ENCODE peak calls at places on chromosome 9, in eight cellular contexts. O is fibroblast of lung, L is right lobe of liver, N is OCI-LY7, T is GM13977, K is AG09319, I is astrocyte of the spinal cord, P is Peyer's patch. D is an unnamed sample.

GRCh38 chr9:101512116-101512515 is 21.5 kb upstream of the RNF20 start:
- DNase-seq in I (no peak), K (no peak), L (no peak), T (no peak), O (no peak), P (no peak), N (no peak), D (no peak)

GRCh38 chr9:36163049-36163839 is 5.9 kb upstream of the CCIN start:
- DNase-seq in I (peak; percentile 96), K (no peak), O (peak; percentile 93), P (no peak), L (peak; percentile 36), N (no peak), T (no peak), D (no peak)

GRCh38 chr9:123187131-123187530 is 81.3 kb downstream of the STRBP start:
- DNase-seq in K (no peak), L (no peak), N (peak; percentile 31), T (no peak), O (no peak), I (no peak), P (no peak), D (no peak)

GRCh38 chr9:77841739-77842386 is 189.7 kb downstream of the GNAQ start:
- DNase-seq in O (no peak), I (no peak), P (no peak), K (no peak), N (no peak), T (no peak), L (no peak), D (no peak)

GRCh38 chr9:91825422-91825821 is 124.6 kb downstream of the ROR2 start:
- DNase-seq in O (peak; percentile 78), T (no peak), P (no peak), I (no peak), L (no peak), K (no peak), N (no peak), D (no peak)

GRCh38 chr9:108278341-108278740 is 577.4 kb downstream of the ACTL7B start:
- DNase-seq in O (peak; percentile 36), L (no peak), K (no peak), P (no peak), N (no peak), I (no peak), T (no peak), D (no peak)

GRCh38 chr9:16074962-16075361 is 522.1 kb downstream of the CCDC171 start:
- DNase-seq in O (peak; percentile 62), K (no peak), I (no peak), L (no peak), N (no peak), P (no peak), T (no peak), D (no peak)

GRCh38 chr9:90044710-90045151 is 439.9 kb downstream of the GADD45G start:
- DNase-seq in T (no peak), N (no peak), P (no peak), K (no peak), L (no peak), O (no peak), I (peak; percentile 25), D (no peak)

GRCh38 chr9:98315551-98316060 is 60.2 kb upstream of the TBC1D2 start:
- DNase-seq in I (peak; percentile 78), O (peak; percentile 86), L (peak; percentile 77), N (peak; percentile 89), P (peak; percentile 78), T (peak; percentile 88), K (peak; percentile 51), D (peak; percentile 85)

GRCh38 chr9:70530716-70531115 is 116.3 kb upstream of the KLF9 start:
- DNase-seq in O (no peak), T (no peak), L (no peak), I (no peak), P (no peak), K (no peak), N (no peak), D (no peak)

DNA sequence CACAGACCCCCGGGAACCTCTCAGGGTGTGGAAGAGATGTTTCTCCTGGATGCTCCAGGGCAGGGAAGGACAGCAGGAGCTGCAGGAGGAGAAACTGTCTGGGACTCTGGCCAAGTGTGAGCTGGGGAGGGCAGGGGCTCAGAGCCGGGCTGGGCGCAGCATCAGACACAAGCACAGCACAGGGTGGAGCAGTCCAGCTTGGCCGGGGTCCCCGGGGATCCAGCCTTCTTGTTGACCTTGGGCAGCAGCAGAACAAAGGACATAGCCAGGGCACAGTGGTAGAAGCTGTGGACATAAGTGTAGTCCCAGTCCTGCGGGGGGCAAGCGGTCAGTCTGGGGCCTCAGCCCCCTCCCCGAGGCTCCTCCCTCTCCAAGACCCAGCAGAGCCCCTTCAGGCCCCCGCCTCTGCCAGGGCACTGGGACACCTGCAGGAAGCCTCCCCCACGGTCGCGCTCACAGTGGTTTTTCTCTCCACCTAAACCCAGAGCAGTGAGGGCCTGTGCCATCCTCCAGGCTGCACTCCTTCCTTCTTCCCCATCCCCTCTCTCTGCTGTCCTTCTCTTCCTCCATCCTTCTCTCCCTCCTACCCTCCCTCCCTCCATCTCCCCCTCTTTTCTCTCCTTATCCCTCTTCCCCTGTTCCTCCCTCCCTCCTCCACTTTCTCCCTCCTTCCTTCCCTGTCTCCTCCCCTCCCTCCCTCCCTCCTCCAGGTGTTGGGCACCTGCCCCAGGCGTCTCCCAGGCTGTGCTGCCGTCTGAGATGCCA is 10.1 kb downstream of the MYMK start:
- DNase-seq in T (no peak), K (no peak), N (no peak), P (no peak), O (no peak), L (no peak), I (no peak), D (no peak)
- TF ChIP-seq CTCF in T (no peak), K (no peak), N (no peak), P (no peak), O (no peak), L (no peak), I (no peak), D (no peak)

GRCh38 chr9:128554155-128554862 is 1.9 kb downstream of the SPTAN1 start:
- DNase-seq in L (no peak), K (peak; percentile 60), N (peak; percentile 62), I (peak; percentile 85), P (no peak), T (no peak), O (peak; percentile 84), D (no peak)

GRCh38 chr9:128555180-128555721 is 2.9 kb downstream of the SPTAN1 start:
- DNase-seq in I (peak; percentile 59), N (no peak), K (no peak), O (peak; percentile 52), P (no peak), T (no peak), L (no peak), D (no peak)

GRCh38 chr9:128552744-128553221 is 396 bp downstream of the SPTAN1 start:
- DNase-seq in K (no peak), O (no peak), N (peak; percentile 68), L (peak; percentile 69), P (no peak), T (no peak), I (peak; percentile 30), D (no peak)

GRCh38 chr9:128552153-128552743 is at the start of gene SPTAN1:
- DNase-seq in P (peak; percentile 92), K (peak; percentile 71), T (peak; percentile 100), O (peak; percentile 88), N (peak; percentile 94), L (peak; percentile 94), I (peak; percentile 91), D (peak; percentile 100)

DNA sequence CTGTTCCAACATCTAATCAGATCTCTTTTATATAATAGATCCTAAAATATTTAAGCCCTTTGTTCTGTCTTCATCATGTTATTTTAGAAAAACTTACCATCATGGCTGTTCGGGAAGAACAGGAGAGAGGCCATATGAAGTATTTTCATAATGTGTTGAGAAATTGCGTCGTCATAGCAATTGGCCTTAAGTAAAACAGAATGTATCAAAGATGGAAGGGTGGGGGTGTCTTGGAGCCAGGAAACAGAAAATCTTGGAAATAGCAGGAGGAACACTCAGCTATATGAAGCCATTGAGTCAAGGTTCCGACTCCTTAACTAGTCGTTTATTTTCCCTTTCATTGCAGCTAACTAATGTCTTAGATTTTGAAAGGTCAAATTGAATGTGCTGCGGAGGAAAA is 1.3 kb downstream of the SPTAN1 start:
- DNase-seq in L (no peak), T (no peak), N (peak; percentile 23), I (peak; percentile 66), O (peak; percentile 90), K (peak; percentile 63), P (no peak), D (no peak)
- TF ChIP-seq CTCF in L (no peak), T (no peak), N (no peak), I (no peak), O (no peak), K (no peak), P (no peak), D (no peak)

GRCh38 chr9:134547161-134548100 is 94.2 kb upstream of the COL5A1 start:
- DNase-seq in N (no peak), T (no peak), O (no peak), L (no peak), K (no peak), I (no peak), P (peak; percentile 33), D (no peak)

GRCh38 chr9:134545213-134546211 is 96.1 kb upstream of the COL5A1 start:
- DNase-seq in O (peak; percentile 77), L (no peak), I (peak; percentile 72), P (peak; percentile 45), K (no peak), N (no peak), T (no peak), D (no peak)

GRCh38 chr9:134546746-134547145 is 94.9 kb upstream of the COL5A1 start:
- DNase-seq in T (no peak), I (no peak), P (no peak), O (no peak), K (no peak), N (no peak), L (no peak), D (no peak)

GRCh38 chr9:134546231-134546731 is 95.3 kb upstream of the COL5A1 start:
- DNase-seq in P (no peak), N (no peak), L (no peak), O (peak; percentile 46), I (peak; percentile 74), K (no peak), T (no peak), D (no peak)

GRCh38 chr9:134544388-134545212 is 97.0 kb upstream of the COL5A1 start:
- DNase-seq in N (no peak), L (no peak), O (peak; percentile 76), K (no peak), P (peak; percentile 41), T (no peak), I (peak; percentile 78), D (no peak)
- TF ChIP-seq CTCF in N (no peak), L (no peak), O (no peak), K (no peak), P (no peak), T (no peak), I (no peak), D (no peak)

GRCh38 chr9:94065535-94065961 is 18.7 kb upstream of the PTPDC1 start:
- DNase-seq in L (peak; percentile 62), K (peak; percentile 72), N (peak; percentile 83), T (peak; percentile 66), P (no peak), O (peak; percentile 93), I (peak; percentile 93), D (peak; percentile 66)

GRCh38 chr9:94057918-94058317 is 26.3 kb upstream of the PTPDC1 start:
- DNase-seq in T (no peak), O (no peak), I (no peak), N (no peak), P (no peak), K (no peak), L (no peak), D (no peak)

GRCh38 chr9:94056442-94056974 is 27.8 kb upstream of the PTPDC1 start:
- DNase-seq in L (no peak), I (peak; percentile 90), T (no peak), K (no peak), P (no peak), O (peak; percentile 80), N (no peak), D (no peak)

GRCh38 chr9:94061864-94062263 is 22.4 kb upstream of the PTPDC1 start:
- DNase-seq in K (no peak), I (no peak), O (no peak), P (no peak), T (no peak), N (no peak), L (no peak), D (no peak)
- TF ChIP-seq CTCF in K (no peak), I (no peak), O (no peak), P (no peak), T (no peak), N (no peak), L (no peak), D (no peak)